ENCODE peak calls at places on chromosome 11, in seven cellular contexts. One of them, this sample, is unnamed.

GRCh38 chr11:126132319-126132718 is 69.7 kb upstream of the CDON start:
- DNase-seq in posterior cingulate gyrus: no peak
- DNase-seq in GM18507: no peak
- DNase-seq in ACHN: no peak
- DNase-seq in mucosa of gallbladder: peak; percentile 70
- DNase-seq in WTC11: no peak
- DNase-seq in central memory CD8-positive, alpha-beta T cell: no peak
- DNase-seq in this sample: no peak

GRCh38 chr11:118911113-118911879 is 14.4 kb downstream of the BCL9L start:
- DNase-seq in posterior cingulate gyrus: no peak
- DNase-seq in GM18507: no peak
- DNase-seq in ACHN: peak; percentile 65
- DNase-seq in mucosa of gallbladder: peak; percentile 77
- DNase-seq in WTC11: no peak
- DNase-seq in central memory CD8-positive, alpha-beta T cell: no peak
- DNase-seq in this sample: peak; percentile 58

GRCh38 chr11:116986521-116987105 is 111.6 kb downstream of the SIK3 start:
- DNase-seq in posterior cingulate gyrus: no peak
- DNase-seq in GM18507: no peak
- DNase-seq in ACHN: peak; percentile 40
- DNase-seq in mucosa of gallbladder: no peak
- DNase-seq in WTC11: no peak
- DNase-seq in central memory CD8-positive, alpha-beta T cell: no peak
- DNase-seq in this sample: no peak

GRCh38 chr11:134349109-134349801 is 17.5 kb downstream of the GLB1L2 start:
- DNase-seq in posterior cingulate gyrus: no peak
- DNase-seq in GM18507: no peak
- DNase-seq in ACHN: no peak
- DNase-seq in mucosa of gallbladder: no peak
- DNase-seq in WTC11: no peak
- DNase-seq in central memory CD8-positive, alpha-beta T cell: no peak
- DNase-seq in this sample: no peak

GRCh38 chr11:1310772-1311468 is 1.5 kb upstream of the TOLLIP start:
- DNase-seq in posterior cingulate gyrus: no peak
- DNase-seq in GM18507: no peak
- DNase-seq in ACHN: no peak
- DNase-seq in mucosa of gallbladder: no peak
- DNase-seq in WTC11: no peak
- DNase-seq in central memory CD8-positive, alpha-beta T cell: no peak
- DNase-seq in this sample: no peak

GRCh38 chr11:9573054-9573774 is at the start of gene WEE1:
- DNase-seq in posterior cingulate gyrus: peak; percentile 88
- DNase-seq in GM18507: peak; percentile 94
- DNase-seq in ACHN: peak; percentile 97
- DNase-seq in mucosa of gallbladder: peak; percentile 99
- DNase-seq in WTC11: peak; percentile 99
- DNase-seq in central memory CD8-positive, alpha-beta T cell: peak; percentile 93
- DNase-seq in this sample: peak; percentile 99

GRCh38 chr11:62770778-62771143 is 435 bp upstream of the TAF6L start:
- DNase-seq in posterior cingulate gyrus: peak; percentile 40
- DNase-seq in GM18507: no peak
- DNase-seq in ACHN: no peak
- DNase-seq in mucosa of gallbladder: no peak
- DNase-seq in WTC11: no peak
- DNase-seq in central memory CD8-positive, alpha-beta T cell: no peak
- DNase-seq in this sample: peak; percentile 30

GRCh38 chr11:68579455-68579854 is 104.9 kb upstream of the GAL start:
- DNase-seq in posterior cingulate gyrus: no peak
- DNase-seq in GM18507: no peak
- DNase-seq in ACHN: no peak
- DNase-seq in mucosa of gallbladder: no peak
- DNase-seq in WTC11: no peak
- DNase-seq in central memory CD8-positive, alpha-beta T cell: no peak
- DNase-seq in this sample: no peak

GRCh38 chr11:126360049-126360446 is 4.6 kb downstream of the ST3GAL4 start:
- DNase-seq in posterior cingulate gyrus: no peak
- DNase-seq in GM18507: no peak
- DNase-seq in ACHN: no peak
- DNase-seq in mucosa of gallbladder: no peak
- DNase-seq in WTC11: no peak
- DNase-seq in central memory CD8-positive, alpha-beta T cell: no peak
- DNase-seq in this sample: no peak

GRCh38 chr11:12692238-12693074 is 18.2 kb downstream of the TEAD1 start:
- DNase-seq in posterior cingulate gyrus: peak; percentile 53
- DNase-seq in GM18507: no peak
- DNase-seq in ACHN: peak; percentile 89
- DNase-seq in mucosa of gallbladder: peak; percentile 93
- DNase-seq in WTC11: no peak
- DNase-seq in central memory CD8-positive, alpha-beta T cell: no peak
- DNase-seq in this sample: peak; percentile 92

GRCh38 chr11:69821511-69822040 is 2.4 kb upstream of the FGF3 start:
- DNase-seq in posterior cingulate gyrus: no peak
- DNase-seq in GM18507: no peak
- DNase-seq in ACHN: no peak
- DNase-seq in mucosa of gallbladder: no peak
- DNase-seq in WTC11: no peak
- DNase-seq in central memory CD8-positive, alpha-beta T cell: no peak
- DNase-seq in this sample: no peak

GRCh38 chr11:1153951-1154487 is 3.7 kb upstream of the MUC5AC start:
- DNase-seq in posterior cingulate gyrus: no peak
- DNase-seq in GM18507: no peak
- DNase-seq in ACHN: peak; percentile 96
- DNase-seq in mucosa of gallbladder: peak; percentile 50
- DNase-seq in WTC11: no peak
- DNase-seq in central memory CD8-positive, alpha-beta T cell: peak; percentile 12
- DNase-seq in this sample: peak; percentile 35

GRCh38 chr11:11459578-11459977 is 106.5 kb upstream of the CSNK2A3 start:
- DNase-seq in posterior cingulate gyrus: no peak
- DNase-seq in GM18507: no peak
- DNase-seq in ACHN: no peak
- DNase-seq in mucosa of gallbladder: no peak
- DNase-seq in WTC11: no peak
- DNase-seq in central memory CD8-positive, alpha-beta T cell: no peak
- DNase-seq in this sample: no peak

GRCh38 chr11:74085542-74085892 is 76.6 kb upstream of the UCP3 start:
- DNase-seq in posterior cingulate gyrus: no peak
- DNase-seq in GM18507: no peak
- DNase-seq in ACHN: no peak
- DNase-seq in mucosa of gallbladder: no peak
- DNase-seq in WTC11: no peak
- DNase-seq in central memory CD8-positive, alpha-beta T cell: no peak
- DNase-seq in this sample: no peak

GRCh38 chr11:87712802-87713202 is 462.4 kb downstream of the RAB38 start:
- DNase-seq in posterior cingulate gyrus: no peak
- DNase-seq in GM18507: no peak
- DNase-seq in ACHN: no peak
- DNase-seq in mucosa of gallbladder: no peak
- DNase-seq in WTC11: peak; percentile 16
- DNase-seq in central memory CD8-positive, alpha-beta T cell: no peak
- DNase-seq in this sample: no peak

GRCh38 chr11:3160252-3161031 is 4.7 kb downstream of the OSBPL5 start:
- DNase-seq in posterior cingulate gyrus: peak; percentile 94
- DNase-seq in GM18507: no peak
- DNase-seq in ACHN: peak; percentile 72
- DNase-seq in mucosa of gallbladder: peak; percentile 87
- DNase-seq in WTC11: peak; percentile 93
- DNase-seq in central memory CD8-positive, alpha-beta T cell: no peak
- DNase-seq in this sample: peak; percentile 84

GRCh38 chr11:82049199-82049598 is 684.5 kb downstream of the FAM181B start:
- DNase-seq in posterior cingulate gyrus: no peak
- DNase-seq in GM18507: no peak
- DNase-seq in ACHN: no peak
- DNase-seq in mucosa of gallbladder: no peak
- DNase-seq in WTC11: no peak
- DNase-seq in central memory CD8-positive, alpha-beta T cell: no peak
- DNase-seq in this sample: no peak

GRCh38 chr11:34281256-34281655 is 76.6 kb downstream of the ABTB2 start:
- DNase-seq in posterior cingulate gyrus: no peak
- DNase-seq in GM18507: no peak
- DNase-seq in ACHN: no peak
- DNase-seq in mucosa of gallbladder: no peak
- DNase-seq in WTC11: no peak
- DNase-seq in central memory CD8-positive, alpha-beta T cell: no peak
- DNase-seq in this sample: no peak

GRCh38 chr11:10751581-10751940 is 515 bp downstream of the CTR9 start:
- DNase-seq in posterior cingulate gyrus: no peak
- DNase-seq in GM18507: no peak
- DNase-seq in ACHN: peak; percentile 0
- DNase-seq in mucosa of gallbladder: no peak
- DNase-seq in WTC11: no peak
- DNase-seq in central memory CD8-positive, alpha-beta T cell: no peak
- DNase-seq in this sample: no peak

GRCh38 chr11:75063732-75064314 is 32.9 kb downstream of the OR2AT4 start:
- DNase-seq in posterior cingulate gyrus: no peak
- DNase-seq in GM18507: no peak
- DNase-seq in ACHN: no peak
- DNase-seq in mucosa of gallbladder: no peak
- DNase-seq in WTC11: no peak
- DNase-seq in central memory CD8-positive, alpha-beta T cell: no peak
- DNase-seq in this sample: no peak

GRCh38 chr11:69040581-69041260 is 8.0 kb upstream of the TPCN2 start:
- DNase-seq in posterior cingulate gyrus: no peak
- DNase-seq in GM18507: no peak
- DNase-seq in ACHN: peak; percentile 24
- DNase-seq in mucosa of gallbladder: no peak
- DNase-seq in WTC11: no peak
- DNase-seq in central memory CD8-positive, alpha-beta T cell: no peak
- DNase-seq in this sample: no peak

GRCh38 chr11:86632499-86633269 is 39.7 kb downstream of the ME3 start:
- DNase-seq in posterior cingulate gyrus: peak; percentile 11
- DNase-seq in GM18507: no peak
- DNase-seq in ACHN: peak; percentile 93
- DNase-seq in mucosa of gallbladder: no peak
- DNase-seq in WTC11: peak; percentile 33
- DNase-seq in central memory CD8-positive, alpha-beta T cell: no peak
- DNase-seq in this sample: no peak

GRCh38 chr11:104876838-104877500 is 21.3 kb downstream of the CASP12 start:
- DNase-seq in posterior cingulate gyrus: no peak
- DNase-seq in GM18507: no peak
- DNase-seq in ACHN: no peak
- DNase-seq in mucosa of gallbladder: no peak
- DNase-seq in WTC11: no peak
- DNase-seq in central memory CD8-positive, alpha-beta T cell: no peak
- DNase-seq in this sample: no peak

GRCh38 chr11:45933131-45933821 is 10.8 kb downstream of the LARGE2 start:
- DNase-seq in posterior cingulate gyrus: no peak
- DNase-seq in GM18507: no peak
- DNase-seq in ACHN: peak; percentile 42
- DNase-seq in mucosa of gallbladder: no peak
- DNase-seq in WTC11: no peak
- DNase-seq in central memory CD8-positive, alpha-beta T cell: no peak
- DNase-seq in this sample: no peak

GRCh38 chr11:2859706-2860037 is 25.9 kb downstream of the CDKN1C start:
- DNase-seq in posterior cingulate gyrus: no peak
- DNase-seq in GM18507: no peak
- DNase-seq in ACHN: no peak
- DNase-seq in mucosa of gallbladder: no peak
- DNase-seq in WTC11: no peak
- DNase-seq in central memory CD8-positive, alpha-beta T cell: no peak
- DNase-seq in this sample: no peak

GRCh38 chr11:102564110-102564509 is 33.6 kb upstream of the MMP7 start:
- DNase-seq in posterior cingulate gyrus: no peak
- DNase-seq in GM18507: no peak
- DNase-seq in ACHN: peak; percentile 77
- DNase-seq in mucosa of gallbladder: no peak
- DNase-seq in WTC11: no peak
- DNase-seq in central memory CD8-positive, alpha-beta T cell: no peak
- DNase-seq in this sample: no peak

GRCh38 chr11:57430946-57431345 is 4.0 kb upstream of the SLC43A3 start:
- DNase-seq in posterior cingulate gyrus: no peak
- DNase-seq in GM18507: no peak
- DNase-seq in ACHN: no peak
- DNase-seq in mucosa of gallbladder: no peak
- DNase-seq in WTC11: peak; percentile 35
- DNase-seq in central memory CD8-positive, alpha-beta T cell: no peak
- DNase-seq in this sample: no peak

GRCh38 chr11:111378773-111379499 is at the start of gene POU2AF1:
- DNase-seq in posterior cingulate gyrus: no peak
- DNase-seq in GM18507: peak; percentile 62
- DNase-seq in ACHN: no peak
- DNase-seq in mucosa of gallbladder: no peak
- DNase-seq in WTC11: peak; percentile 45
- DNase-seq in central memory CD8-positive, alpha-beta T cell: peak; percentile 15
- DNase-seq in this sample: peak; percentile 75

GRCh38 chr11:46387919-46388618 is 3.5 kb downstream of the CHRM4 start:
- DNase-seq in posterior cingulate gyrus: peak; percentile 66
- DNase-seq in GM18507: no peak
- DNase-seq in ACHN: no peak
- DNase-seq in mucosa of gallbladder: no peak
- DNase-seq in WTC11: no peak
- DNase-seq in central memory CD8-positive, alpha-beta T cell: no peak
- DNase-seq in this sample: no peak

GRCh38 chr11:117618956-117619355 is 178.1 kb downstream of the DSCAML1 start:
- DNase-seq in posterior cingulate gyrus: peak; percentile 60
- DNase-seq in GM18507: no peak
- DNase-seq in ACHN: no peak
- DNase-seq in mucosa of gallbladder: no peak
- DNase-seq in WTC11: peak; percentile 59
- DNase-seq in central memory CD8-positive, alpha-beta T cell: no peak
- DNase-seq in this sample: no peak

GRCh38 chr11:116731097-116731761 is 41.6 kb downstream of the BUD13 start:
- DNase-seq in posterior cingulate gyrus: peak; percentile 85
- DNase-seq in GM18507: no peak
- DNase-seq in ACHN: no peak
- DNase-seq in mucosa of gallbladder: no peak
- DNase-seq in WTC11: peak; percentile 61
- DNase-seq in central memory CD8-positive, alpha-beta T cell: no peak
- DNase-seq in this sample: no peak

GRCh38 chr11:127056338-127056971 is 55.9 kb upstream of the KIRREL3 start:
- DNase-seq in posterior cingulate gyrus: peak; percentile 21
- DNase-seq in GM18507: no peak
- DNase-seq in ACHN: no peak
- DNase-seq in mucosa of gallbladder: no peak
- DNase-seq in WTC11: no peak
- DNase-seq in central memory CD8-positive, alpha-beta T cell: no peak
- DNase-seq in this sample: no peak

GRCh38 chr11:67457453-67457852 is 2.3 kb downstream of the CABP4 start:
- DNase-seq in posterior cingulate gyrus: no peak
- DNase-seq in GM18507: no peak
- DNase-seq in ACHN: no peak
- DNase-seq in mucosa of gallbladder: no peak
- DNase-seq in WTC11: no peak
- DNase-seq in central memory CD8-positive, alpha-beta T cell: no peak
- DNase-seq in this sample: no peak

GRCh38 chr11:57473208-57473930 is 13.0 kb downstream of the RTN4RL2 start:
- DNase-seq in posterior cingulate gyrus: no peak
- DNase-seq in GM18507: no peak
- DNase-seq in ACHN: no peak
- DNase-seq in mucosa of gallbladder: no peak
- DNase-seq in WTC11: no peak
- DNase-seq in central memory CD8-positive, alpha-beta T cell: no peak
- DNase-seq in this sample: no peak

GRCh38 chr11:11979487-11980117 is 28.8 kb downstream of the DKK3 start:
- DNase-seq in posterior cingulate gyrus: no peak
- DNase-seq in GM18507: no peak
- DNase-seq in ACHN: no peak
- DNase-seq in mucosa of gallbladder: peak; percentile 31
- DNase-seq in WTC11: no peak
- DNase-seq in central memory CD8-positive, alpha-beta T cell: no peak
- DNase-seq in this sample: no peak